ENCODE peak calls at places on chromosomes 16 and 17, in four cellular contexts. U is HCT116, H is heart right ventricle, N is aorta. V is an unnamed sample. For H3K9me3, the result is how much of the 10 kb centered on the place peaks cover.

GRCh38 chr17:38959508-38959907 is 7.7 kb downstream of the FBXO47 start:
- DNase-seq in U (no peak), H (no peak), N (no peak), V (no peak)

GRCh38 chr17:27430383-27430840 is 25.8 kb upstream of the KSR1 start:
- DNase-seq in U (no peak), H (no peak), N (no peak), V (no peak)

GRCh38 chr17:37743612-37743874 is 1.3 kb downstream of the HNF1B start:
- DNase-seq in U (no peak), H (no peak), N (no peak), V (no peak)

GRCh38 chr16:55497558-55497957 is 11.3 kb upstream of the LPCAT2 start:
- DNase-seq in U (no peak), H (no peak), N (no peak), V (no peak)

GRCh38 chr16:86065711-86066110 is 166.7 kb downstream of the IRF8 start:
- DNase-seq in U (no peak), H (no peak), N (no peak), V (no peak)

GRCh38 chr16:80300876-80301275 is 239.9 kb upstream of the DYNLRB2 start:
- DNase-seq in U (no peak), H (no peak), N (no peak), V (peak)

GRCh38 chr16:49282690-49283375 is 1.2 kb upstream of the CBLN1 start:
- DNase-seq in U (no peak), H (peak), N (no peak), V (no peak)

GRCh38 chr17:81888105-81888987 is 3.0 kb downstream of the ALYREF start:
- DNase-seq in U (no peak), H (no peak), N (no peak), V (no peak)

GRCh38 chr17:29757788-29758187 is 135.1 kb upstream of the CORO6 start:
- DNase-seq in U (no peak), H (no peak), N (no peak), V (no peak)

GRCh38 chr16:67173808-67174705 is 3.7 kb downstream of the NOL3 start:
- DNase-seq in U (no peak), H (peak), N (peak), V (peak)

GRCh38 chr16:57367111-57367752 is 5.1 kb upstream of the CX3CL1 start:
- DNase-seq in U (no peak), H (no peak), N (no peak), V (no peak)

GRCh38 chr16:86882586-86883280 is 304.4 kb downstream of the FOXL1 start:
- DNase-seq in U (no peak), H (peak), N (peak), V (no peak)

GRCh38 chr17:45146616-45147101 is 1.6 kb upstream of the HEXIM1 start:
- DNase-seq in U (no peak), H (no peak), N (no peak), V (no peak)

GRCh38 chr17:68431661-68432071 is 25.6 kb downstream of the WIPI1 start:
- DNase-seq in U (peak), H (no peak), N (no peak), V (peak)

GRCh38 chr17:64326420-64327054 is 63.5 kb upstream of the TEX2 start:
- DNase-seq in U (no peak), H (peak), N (peak), V (no peak)

GRCh38 chr17:69286257-69286656 is 40.7 kb downstream of the ABCA5 start:
- DNase-seq in U (no peak), H (no peak), N (no peak), V (no peak)

GRCh38 chr16:87634411-87634810 is 32.1 kb downstream of the JPH3 start:
- DNase-seq in U (no peak), H (no peak), N (no peak), V (no peak)

GRCh38 chr16:29699324-29700219 is 20.6 kb downstream of the QPRT start:
- DNase-seq in U (no peak), H (no peak), N (no peak), V (no peak)

GRCh38 chr17:44970136-44970737 is 2.1 kb upstream of the C1QL1 start:
- DNase-seq in U (no peak), H (peak), N (peak), V (no peak)

GRCh38 chr17:2101448-2102257 is 46.8 kb downstream of the HIC1 start:
- DNase-seq in U (peak), H (peak), N (peak), V (no peak)

GRCh38 chr16:18932243-18932997 is 6.2 kb upstream of the SMG1 start:
- DNase-seq in U (no peak), H (no peak), N (no peak), V (no peak)

GRCh38 chr16:56859636-56860035 is 5.4 kb upstream of the SLC12A3 start:
- DNase-seq in U (no peak), H (no peak), N (no peak), V (no peak)

GRCh38 chr16:7366041-7366440 is 33.4 kb downstream of the RBFOX1 start:
- DNase-seq in U (no peak), H (no peak), N (no peak), V (no peak)

GRCh38 chr17:54900457-54901229 is at the start of gene TOM1L1:
- DNase-seq in U (peak), H (peak), N (peak), V (peak)

GRCh38 chr17:69773081-69773480 is 301.9 kb upstream of the KCNJ16 start:
- DNase-seq in U (no peak), H (no peak), N (no peak), V (peak)

GRCh38 chr17:64638552-64639198 is 23.4 kb downstream of the SMURF2 start:
- DNase-seq in U (no peak), H (no peak), N (no peak), V (no peak)

GRCh38 chr17:69223809-69224208 is 4.8 kb downstream of the ABCA10 start:
- DNase-seq in U (no peak), H (no peak), N (no peak), V (peak)

GRCh38 chr16:29897333-29897732 is 2.0 kb downstream of the SEZ6L2 start:
- DNase-seq in U (no peak), H (no peak), N (no peak), V (no peak)

GRCh38 chr16:12171706-12172105 is 195.2 kb downstream of the SNX29 start:
- DNase-seq in U (no peak), H (no peak), N (no peak), V (no peak)

GRCh38 chr17:43314582-43314981 is 80.8 kb upstream of the RNU2-1 start:
- DNase-seq in U (no peak), H (no peak), N (peak), V (peak)

GRCh38 chr17:17766351-17767095 is 70.3 kb downstream of the SREBF1 start:
- DNase-seq in U (no peak), H (no peak), N (no peak), V (no peak)

GRCh38 chr17:63140255-63140654 is 174.2 kb downstream of the TANC2 start:
- DNase-seq in U (no peak), H (peak), N (peak), V (no peak)

GRCh38 chr17:82338858-82339633 is 5.5 kb upstream of the SECTM1 start:
- DNase-seq in U (peak), H (no peak), N (peak), V (peak)

GRCh38 chr16:59088401-59088800 is 354.3 kb upstream of the GOT2 start:
- DNase-seq in U (no peak), H (no peak), N (no peak), V (no peak)

GRCh38 chr16:59090501-59090900 is 356.4 kb upstream of the GOT2 start:
- DNase-seq in U (no peak), H (no peak), N (no peak), V (no peak)
- H3K9me3 ChIP-seq in U (under half), H (under half), N (under half), V (under half)

GRCh38 chr16:31568577-31569359 is 41.1 kb downstream of the AHSP start:
- DNase-seq in U (no peak), H (no peak), N (no peak), V (no peak)

DNA sequence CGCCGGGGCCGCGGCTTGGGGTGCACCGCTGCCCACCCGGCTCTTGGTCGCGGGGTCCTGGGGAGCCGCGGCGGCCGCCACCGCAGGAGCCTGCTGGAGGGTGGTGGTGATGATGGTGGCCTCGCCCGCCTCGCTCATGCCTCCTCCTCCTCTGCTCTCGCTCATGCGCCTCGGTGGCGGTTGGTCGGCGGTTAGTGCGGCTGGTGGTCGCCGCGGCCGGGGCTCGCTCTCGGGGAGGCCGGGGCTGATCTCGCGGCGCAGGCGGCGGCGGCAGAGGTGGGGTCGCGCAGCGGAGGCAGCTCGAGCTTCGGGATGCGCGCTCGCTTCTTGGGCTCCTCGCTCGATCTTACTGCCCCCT is 41.6 kb downstream of the AHSP start:
- DNase-seq in U (no peak), H (no peak), N (no peak), V (no peak)
- H3K4me3 ChIP-seq in U (no peak), H (peak), N (peak), V (no peak)

GRCh38 chr16:75172578-75172977 is 24.3 kb downstream of the ZFP1 start:
- DNase-seq in U (no peak), H (no peak), N (no peak), V (no peak)
- H3K9me3 ChIP-seq in U (half or more), H (under half), N (under half), V (under half)

GRCh38 chr17:76139261-76139752 is 1.7 kb downstream of the FOXJ1 start:
- DNase-seq in U (no peak), H (no peak), N (no peak), V (no peak)
- H3K4me3 ChIP-seq in U (no peak), H (no peak), N (no peak), V (no peak)

GRCh38 chr16:35363510-35363909 is 1904.1 kb downstream of the TP53TG3F start:
- DNase-seq in U (no peak), H (no peak), N (no peak), V (no peak)
- H3K9me3 ChIP-seq in U (under half), H (under half), N (under half), V (under half)

GRCh38 chr16:84607694-84608093 is 10.2 kb downstream of the COTL1 start:
- DNase-seq in U (no peak), H (no peak), N (no peak), V (no peak)
- H3K4me3 ChIP-seq in U (no peak), H (peak), N (no peak), V (no peak)

GRCh38 chr16:75169899-75170405 is 21.6 kb downstream of the ZFP1 start:
- DNase-seq in U (no peak), H (no peak), N (no peak), V (no peak)
- H3K9me3 ChIP-seq in U (half or more), H (under half), N (under half), V (under half)

DNA sequence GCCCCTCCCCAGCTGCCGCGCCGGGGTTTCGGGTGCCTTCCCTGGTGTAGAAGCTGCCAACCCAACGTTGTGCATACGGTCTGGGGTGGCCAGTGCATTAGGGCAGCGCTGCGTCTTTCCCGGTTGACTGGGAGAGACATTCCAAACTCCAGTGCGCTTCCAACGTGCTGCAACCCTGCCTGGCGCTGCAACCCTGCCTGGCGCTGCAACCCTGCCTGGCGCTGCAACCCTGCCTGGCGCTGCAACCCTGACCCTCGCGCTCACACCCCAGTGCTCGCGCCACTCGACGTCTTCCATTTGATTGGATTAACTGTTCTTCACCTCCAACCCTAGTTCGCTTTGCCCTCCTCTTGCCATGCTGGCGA is 488 bp upstream of the HAP1 start:
- DNase-seq in U (no peak), H (no peak), N (no peak), V (no peak)
- H3K4me3 ChIP-seq in U (peak), H (peak), N (no peak), V (no peak)

DNA sequence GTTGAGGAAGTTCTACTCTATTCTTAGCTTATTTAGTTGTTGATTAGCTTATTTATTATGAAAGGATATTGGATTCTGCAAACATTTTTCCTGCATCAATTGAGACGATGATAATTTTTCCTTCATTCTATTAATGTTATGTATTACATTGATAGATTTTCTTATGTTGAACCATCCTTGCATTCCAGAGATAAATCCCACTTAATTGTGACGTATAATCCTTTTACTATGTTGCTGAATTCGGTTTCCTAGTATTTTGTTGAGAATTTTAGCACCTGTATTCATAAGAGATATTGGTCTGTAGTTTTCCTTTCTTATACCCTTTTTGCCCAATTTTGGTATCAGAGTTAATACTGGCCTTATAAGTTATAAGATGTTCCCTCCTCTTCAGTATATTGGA is 47.6 kb upstream of the BRD7 start:
- DNase-seq in U (no peak), H (no peak), N (no peak), V (no peak)
- H3K9me3 ChIP-seq in U (under half), H (under half), N (under half), V (under half)

V was measured in SJSA1.